ENCODE peak calls at places on chromosome 1, in ten cellular contexts. I is OCI-M1; H is glutamatergic neuron; S is stimulated activated effector memory CD8-positive, alpha-beta T cell treated with anti-CD3 and anti-CD28 coated beads, Interleukin-12 subunit alpha, Interleukin-12 subunit beta, amount 100 ng/mL, for 72 hours; Z is activated CD8-positive, alpha-beta T cell treated with anti-CD3 and anti-CD28 coated beads, Interleukin-2, amount 10 ng/mL, durations not matched to agents 7 days and 5 days; M is neural crest cell; Y is A172; O is Calu3; X is stimulated activated CD4-positive, alpha-beta T cell treated with anti-CD3 and anti-CD28 coated beads, TNF-alpha, amount 100 ng/mL, for 4 hours; Q is AG04450. L is an unnamed sample.

GRCh38 chr1:151968058-151968457 is 25.6 kb downstream of the S100A10 start:
- DNase-seq in O (peak), Y (peak), Z (peak), X (peak), S (peak), Q (no peak), I (peak), H (no peak), M (no peak), L (peak)

GRCh38 chr1:186535388-186536133 is 74.6 kb upstream of the PDC start:
- DNase-seq in H (no peak), S (no peak), O (no peak), Q (peak), Z (no peak), X (no peak), Y (peak), M (no peak), I (peak), L (no peak)

GRCh38 chr1:197486948-197487347 is 218.9 kb downstream of the CRB1 start:
- DNase-seq in Q (no peak), I (no peak), Z (no peak), O (peak), Y (no peak), H (no peak), M (no peak), X (no peak), S (no peak), L (no peak)

GRCh38 chr1:46246548-46247432 is 773 bp upstream of the RAD54L start:
- DNase-seq in O (no peak), X (peak), Y (no peak), S (peak), Z (peak), Q (no peak), I (peak), M (no peak), H (peak), L (peak)

GRCh38 chr1:232713785-232714184 is 83.9 kb upstream of the SIPA1L2 start:
- DNase-seq in S (no peak), Q (no peak), Y (no peak), O (no peak), M (no peak), X (no peak), H (no peak), I (no peak), Z (no peak), L (no peak)

GRCh38 chr1:226712779-226713420 is 26.2 kb downstream of the ITPKB start:
- DNase-seq in S (no peak), Y (no peak), I (no peak), Z (no peak), X (no peak), M (no peak), O (no peak), Q (no peak), H (no peak), L (no peak)

GRCh38 chr1:77282866-77283539 is 1.2 kb downstream of the AK5 start:
- DNase-seq in H (peak), O (peak), Y (no peak), I (no peak), Q (no peak), Z (no peak), M (no peak), S (no peak), X (no peak), L (no peak)

GRCh38 chr1:234862944-234863515 is 253.1 kb upstream of the IRF2BP2 start:
- DNase-seq in I (no peak), S (no peak), Z (no peak), M (no peak), O (no peak), Y (peak), X (no peak), Q (no peak), H (no peak), L (no peak)

GRCh38 chr1:155960081-155960745 is 18.1 kb downstream of the ARHGEF2 start:
- DNase-seq in X (no peak), Y (no peak), Z (no peak), H (no peak), Q (no peak), O (no peak), S (no peak), I (no peak), M (no peak), L (no peak)

GRCh38 chr1:24005163-24005562 is 25.0 kb upstream of the SRSF10 start:
- DNase-seq in H (no peak), Q (no peak), Y (no peak), Z (no peak), S (no peak), O (no peak), X (no peak), I (no peak), M (no peak), L (no peak)

GRCh38 chr1:248817065-248817464 is 8.7 kb downstream of the SH3BP5L start:
- DNase-seq in X (no peak), H (no peak), I (peak), Y (no peak), S (no peak), M (no peak), Z (no peak), Q (no peak), O (no peak), L (no peak)

GRCh38 chr1:12553963-12554362 is 64.0 kb downstream of the DHRS3 start:
- DNase-seq in X (no peak), Q (no peak), O (no peak), H (no peak), I (peak), M (no peak), Z (no peak), S (no peak), Y (no peak), L (no peak)

GRCh38 chr1:227356582-227357228 is 38.4 kb upstream of the CDC42BPA start:
- DNase-seq in O (peak), M (no peak), I (no peak), Y (peak), X (no peak), Z (no peak), S (no peak), H (no peak), Q (no peak), L (no peak)

GRCh38 chr1:182841368-182841988 is 2.3 kb downstream of the DHX9 start:
- DNase-seq in H (no peak), X (no peak), M (no peak), I (peak), Q (peak), O (peak), Z (no peak), Y (no peak), S (no peak), L (no peak)

GRCh38 chr1:116556289-116557006 is 14.4 kb downstream of the CD58 start:
- DNase-seq in I (no peak), Z (peak), M (no peak), O (peak), S (peak), Q (no peak), X (peak), H (no peak), Y (peak), L (no peak)